ENCODE peak calls at places on chromosomes 1 and 21, in ten cellular contexts. A, M, C, B, J, H, F, G, X and N are unnamed samples.

GRCh38 chr21:32131960-32132359 is 146.9 kb downstream of the MIS18A start:
- DNase-seq in A (no peak), M (peak), C (no peak), B (peak), J (no peak), H (no peak), F (no peak), G (no peak), X (no peak), N (peak)

GRCh38 chr1:156106624-156107488 is 7.7 kb upstream of the LMNA start:
- DNase-seq in A (no peak), M (peak), C (peak), B (peak), J (no peak), H (no peak), F (no peak), G (no peak), X (no peak), N (no peak)

GRCh38 chr1:41537788-41538351 is 53.4 kb upstream of the EDN2 start:
- DNase-seq in A (peak), M (peak), C (peak), B (peak), J (no peak), H (peak), F (no peak), G (peak), X (no peak), N (peak)

GRCh38 chr21:35225573-35225972 is 176.5 kb upstream of the RUNX1 start:
- DNase-seq in A (no peak), M (no peak), C (no peak), B (no peak), J (no peak), H (no peak), F (no peak), G (no peak), X (no peak), N (no peak)

GRCh38 chr1:110829955-110830553 is 42.9 kb upstream of the CD53 start:
- DNase-seq in A (peak), M (peak), C (no peak), B (peak), J (no peak), H (peak), F (peak), G (peak), X (no peak), N (peak)

GRCh38 chr1:213976665-213977485 is 10.9 kb upstream of the PROX1 start:
- DNase-seq in A (no peak), M (peak), C (no peak), B (no peak), J (no peak), H (no peak), F (no peak), G (no peak), X (no peak), N (no peak)

GRCh38 chr1:59505596-59506028 is 208.7 kb downstream of the FGGY start:
- DNase-seq in A (no peak), M (no peak), C (no peak), B (no peak), J (no peak), H (peak), F (no peak), G (no peak), X (no peak), N (peak)

GRCh38 chr1:227299238-227299637 is 19.1 kb downstream of the CDC42BPA start:
- DNase-seq in A (peak), M (peak), C (no peak), B (peak), J (no peak), H (no peak), F (no peak), G (no peak), X (no peak), N (no peak)

GRCh38 chr1:245060684-245061374 is 94.0 kb upstream of the KIF26B start:
- DNase-seq in A (peak), M (no peak), C (no peak), B (no peak), J (no peak), H (no peak), F (no peak), G (no peak), X (no peak), N (no peak)